ENCODE peak calls at places on chromosome 16, in seven cellular contexts. I is tibial artery; L is right cardiac atrium; P is cardiac muscle cell; Y is AG04450; V is CD4-positive, alpha-beta T cell; E is colonic mucosa. A is an unnamed sample. For H3K9me3, the result is how much of the 10 kb centered on the place peaks cover.

GRCh38 chr16:86410076-86410475 is 100.3 kb upstream of the FOXF1 start:
- DNase-seq in I (no peak), L (no peak), P (no peak), Y (no peak), V (no peak), E (no peak), A (no peak)

GRCh38 chr16:67963325-67964321 is 4.8 kb downstream of the SLC12A4 start:
- DNase-seq in I (no peak), L (peak), P (peak), Y (no peak), V (no peak), E (no peak), A (peak)

GRCh38 chr16:76278976-76279375 is 1.8 kb downstream of the CNTNAP4 start:
- DNase-seq in I (no peak), L (no peak), P (peak), Y (no peak), V (no peak), E (no peak), A (no peak)

GRCh38 chr16:87043273-87044030 is 273.7 kb downstream of the C16orf95 start:
- DNase-seq in I (peak), L (no peak), P (no peak), Y (peak), V (no peak), E (no peak), A (no peak)

GRCh38 chr16:2209258-2210008 is 1.2 kb downstream of the BRICD5 start:
- DNase-seq in I (no peak), L (no peak), P (no peak), Y (no peak), V (no peak), E (no peak), A (no peak)

GRCh38 chr16:74577882-74578366 is 29.0 kb downstream of the GLG1 start:
- DNase-seq in I (no peak), L (no peak), P (no peak), Y (peak), V (no peak), E (no peak), A (no peak)

GRCh38 chr16:74297296-74297665 is 667 bp downstream of the PSMD7 start:
- DNase-seq in I (no peak), L (peak), P (peak), Y (no peak), V (no peak), E (peak), A (no peak)

GRCh38 chr16:29030086-29030840 is 45.4 kb downstream of the LAT start:
- DNase-seq in I (no peak), L (no peak), P (no peak), Y (no peak), V (no peak), E (peak), A (no peak)

GRCh38 chr16:79599837-79600635 is 501 bp downstream of the MAF start:
- DNase-seq in I (peak), L (peak), P (peak), Y (no peak), V (peak), E (peak), A (peak)

GRCh38 chr16:22874394-22874793 is 60.4 kb downstream of the HS3ST2 start:
- DNase-seq in I (no peak), L (no peak), P (no peak), Y (no peak), V (no peak), E (no peak), A (no peak)

GRCh38 chr16:84043486-84044107 is 1.0 kb upstream of the SLC38A8 start:
- DNase-seq in I (no peak), L (no peak), P (no peak), Y (no peak), V (no peak), E (no peak), A (no peak)

GRCh38 chr16:84486126-84486525 is 18.3 kb downstream of the MEAK7 start:
- DNase-seq in I (no peak), L (no peak), P (no peak), Y (no peak), V (no peak), E (no peak), A (no peak)

GRCh38 chr16:46568472-46569230 is 52.5 kb downstream of the SHCBP1 start:
- DNase-seq in I (no peak), L (no peak), P (no peak), Y (no peak), V (no peak), E (no peak), A (no peak)

DNA sequence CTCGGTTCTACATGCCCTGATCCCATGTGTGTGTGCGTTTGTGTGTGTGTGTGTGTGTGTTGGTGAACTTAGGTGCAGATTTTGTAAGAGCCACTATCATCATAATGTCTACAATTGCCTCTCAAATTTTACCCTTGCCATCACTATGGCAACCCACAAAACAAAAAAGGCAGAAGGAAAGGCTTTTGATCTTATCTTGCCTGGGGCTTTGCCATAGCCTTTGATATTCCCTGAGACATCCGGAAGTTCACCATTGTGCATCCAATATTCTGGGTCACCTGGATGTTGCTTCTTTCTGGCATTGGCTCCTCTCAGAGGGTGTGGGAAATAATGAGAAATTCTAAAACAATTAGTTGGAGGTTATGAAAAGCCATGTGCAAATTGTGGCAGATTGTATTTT is 114.7 kb downstream of the HAPSTR1 start:
- DNase-seq in I (no peak), L (no peak), P (no peak), Y (no peak), V (no peak), E (no peak), A (no peak)
- H3K9me3 ChIP-seq in I (under half), L (under half), P (under half), Y (under half), V (under half), E (under half), A (under half)

DNA sequence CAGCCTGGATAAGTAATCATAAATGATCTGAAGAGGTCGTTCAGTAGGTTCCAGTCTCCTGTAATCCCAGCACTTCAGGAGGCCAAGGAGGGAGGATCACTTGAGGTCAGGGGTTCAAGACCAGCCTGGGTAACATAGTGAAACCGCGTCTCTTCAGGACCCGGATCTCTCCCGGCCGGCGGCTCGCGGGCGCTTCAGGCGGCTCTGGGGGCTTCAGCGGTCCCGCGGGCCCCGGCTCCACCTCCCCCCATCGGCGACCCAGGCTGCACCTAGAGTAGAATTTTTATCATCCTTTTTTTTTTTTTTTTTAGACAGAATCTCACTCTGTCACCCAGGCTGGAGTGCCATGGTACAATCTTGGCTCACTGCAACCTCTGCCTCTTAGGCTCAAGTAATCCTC is 95.9 kb downstream of the ABCC12 start:
- DNase-seq in I (no peak), L (no peak), P (no peak), Y (no peak), V (no peak), E (no peak), A (no peak)
- H3K9me3 ChIP-seq in I (under half), L (under half), P (under half), Y (under half), V (under half), E (under half), A (under half)

DNA sequence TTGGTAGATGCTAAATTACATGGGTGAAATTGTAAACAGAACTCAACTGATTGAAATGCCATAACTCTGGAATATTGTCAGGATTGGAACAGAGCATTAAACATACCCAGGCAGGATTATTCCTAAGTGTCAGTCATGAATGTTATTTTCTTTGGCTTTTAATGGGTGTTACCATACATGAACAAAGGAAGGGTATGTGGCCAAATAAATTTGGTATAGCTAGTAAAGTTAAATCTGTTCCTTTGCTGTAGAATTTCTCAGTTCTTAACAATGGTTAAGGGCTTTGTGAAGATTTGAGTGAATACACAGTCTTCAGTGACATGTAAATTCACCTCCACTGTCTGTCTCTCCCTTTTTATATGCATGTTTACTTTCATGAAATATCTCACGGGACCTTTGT is 679.5 kb upstream of the CDH8 start:
- DNase-seq in I (no peak), L (no peak), P (no peak), Y (no peak), V (no peak), E (no peak), A (no peak)
- H3K9me3 ChIP-seq in I (under half), L (under half), P (under half), Y (under half), V (under half), E (under half), A (under half)

GRCh38 chr16:35447010-35447558 is 1987.7 kb downstream of the TP53TG3F start:
- DNase-seq in I (no peak), L (no peak), P (no peak), Y (no peak), V (no peak), E (no peak), A (no peak)
- H3K9me3 ChIP-seq in I (under half), L (under half), P (under half), Y (under half), V (under half), E (under half), A (under half)

A was measured in thyroid gland.